ENCODE peak calls at places on chromosome 2, in five cellular contexts. M is IMR-90, Y is ovary, F is A549, X is prostate gland. C is an unnamed sample.

GRCh38 chr2:240831594-240832204 is 11.7 kb upstream of the KIF1A start:
- DNase-seq in X (no peak), F (no peak), Y (no peak), M (no peak), C (no peak)

GRCh38 chr2:7911196-7911595 is 770.7 kb upstream of the ID2 start:
- DNase-seq in Y (no peak), F (no peak), M (no peak), X (no peak), C (no peak)

GRCh38 chr2:1929001-1929400 is 184.7 kb upstream of the PXDN start:
- DNase-seq in X (no peak), Y (no peak), F (no peak), M (no peak), C (no peak)

GRCh38 chr2:142863485-142863921 is 14.0 kb upstream of the KYNU start:
- DNase-seq in M (peak; percentile 94), X (no peak), Y (no peak), F (no peak), C (no peak)

GRCh38 chr2:189412330-189412953 is 28.8 kb upstream of the WDR75 start:
- DNase-seq in M (peak; percentile 74), F (peak; percentile 12), Y (peak; percentile 59), X (no peak), C (peak; percentile 55)

GRCh38 chr2:240726876-240727275 is 35.2 kb downstream of the AQP12A start:
- DNase-seq in M (no peak), Y (no peak), F (no peak), X (no peak), C (no peak)

GRCh38 chr2:192741889-192742288 is 547.2 kb upstream of the TMEFF2 start:
- DNase-seq in X (no peak), Y (no peak), M (no peak), F (no peak), C (no peak)

GRCh38 chr2:224849264-224849663 is 133.1 kb upstream of the CCDC195 start:
- DNase-seq in X (no peak), Y (no peak), M (no peak), F (no peak), C (peak; percentile 4)

GRCh38 chr2:145460151-145460550 is 940.2 kb upstream of the ZEB2 start:
- DNase-seq in F (no peak), X (no peak), M (peak; percentile 7), Y (no peak), C (no peak)

GRCh38 chr2:83081835-83082522 is 1377.1 kb downstream of the SUCLG1 start:
- DNase-seq in F (no peak), X (no peak), M (peak; percentile 65), Y (no peak), C (no peak)

GRCh38 chr2:195667974-195668373 is 10.9 kb downstream of the SLC39A10 start:
- DNase-seq in F (no peak), Y (no peak), M (no peak), X (no peak), C (no peak)

DNA sequence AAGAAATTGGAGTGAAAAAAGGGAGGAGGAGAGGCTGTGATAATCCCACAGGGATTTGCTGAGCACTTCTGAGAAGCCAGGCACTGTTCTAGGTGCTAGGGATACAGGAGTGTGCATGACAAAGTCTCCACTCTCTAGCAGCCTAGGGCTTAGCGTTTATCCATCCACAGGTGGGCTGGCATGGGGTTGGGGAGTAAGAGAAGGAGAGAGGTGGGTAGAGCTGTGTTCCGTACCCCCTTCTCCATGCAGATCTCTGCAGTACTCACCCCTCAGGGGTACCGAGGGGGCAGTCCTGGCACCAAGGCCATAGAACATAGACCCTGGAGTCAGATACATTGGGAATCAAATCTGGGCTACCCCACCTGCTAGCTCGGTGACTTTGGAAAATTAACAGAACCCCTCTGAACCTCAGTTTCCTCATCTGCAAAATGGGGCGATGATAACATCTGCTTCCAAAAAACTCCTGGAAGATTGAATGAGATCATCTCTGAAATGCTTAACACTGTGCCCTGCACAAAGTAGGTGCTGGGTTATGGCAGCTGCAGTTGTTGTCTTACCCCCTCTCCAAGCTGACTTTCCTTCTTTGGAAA is 18.6 kb downstream of the FOSL2 start:
- DNase-seq in F (no peak), Y (no peak), X (no peak), M (no peak), C (no peak)
- TF ChIP-seq POLR2A in F (no peak), Y (no peak), X (no peak), M (no peak), C (no peak)

DNA sequence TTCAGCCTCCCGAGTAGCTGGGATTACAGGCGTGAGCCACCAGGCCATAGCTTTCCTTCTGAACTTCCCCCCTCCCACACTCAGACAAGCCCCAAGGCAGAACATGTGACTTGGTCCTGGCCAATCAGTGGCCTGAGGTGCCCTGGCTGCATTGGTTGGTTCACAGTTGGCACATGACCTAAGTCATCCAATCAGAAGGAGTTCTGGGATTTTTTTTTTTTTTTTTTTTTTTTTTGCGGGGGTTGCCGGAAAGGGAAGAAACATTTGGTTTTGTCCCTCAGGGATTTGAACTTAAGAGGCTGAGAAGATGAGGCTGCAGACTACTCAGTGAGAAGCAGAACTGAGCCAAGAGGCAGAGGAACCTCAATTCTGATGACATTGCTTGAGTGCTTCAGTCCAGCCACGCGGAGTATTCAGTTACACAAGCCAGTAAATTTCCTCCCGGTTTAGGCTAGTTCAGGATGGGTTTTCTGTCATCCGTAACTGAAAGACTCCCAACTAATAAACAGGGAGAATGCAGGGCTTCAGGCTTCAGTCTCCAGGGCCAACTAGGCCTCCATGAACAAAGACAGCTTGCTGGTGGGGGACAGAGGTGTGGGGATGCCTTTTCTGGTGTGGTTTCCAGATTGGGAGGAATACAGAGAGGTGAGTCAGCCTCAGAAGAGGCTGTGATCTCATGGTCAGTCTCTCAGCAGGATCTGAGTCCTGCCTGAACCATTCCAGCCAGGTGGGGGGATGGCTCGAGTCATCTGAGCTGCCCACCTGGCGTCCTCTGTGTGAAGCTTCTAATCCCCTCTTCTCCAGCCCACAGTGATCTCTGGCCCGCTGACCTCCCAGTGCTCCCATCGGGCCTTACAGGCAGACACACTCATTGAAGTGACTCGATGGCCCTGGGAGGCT is 9.2 kb downstream of the PTMA start:
- DNase-seq in Y (no peak), F (peak; percentile 58), X (no peak), M (peak; percentile 76), C (peak; percentile 42)
- TF ChIP-seq POLR2A in Y (no peak), F (no peak), X (no peak), M (no peak), C (no peak)

DNA sequence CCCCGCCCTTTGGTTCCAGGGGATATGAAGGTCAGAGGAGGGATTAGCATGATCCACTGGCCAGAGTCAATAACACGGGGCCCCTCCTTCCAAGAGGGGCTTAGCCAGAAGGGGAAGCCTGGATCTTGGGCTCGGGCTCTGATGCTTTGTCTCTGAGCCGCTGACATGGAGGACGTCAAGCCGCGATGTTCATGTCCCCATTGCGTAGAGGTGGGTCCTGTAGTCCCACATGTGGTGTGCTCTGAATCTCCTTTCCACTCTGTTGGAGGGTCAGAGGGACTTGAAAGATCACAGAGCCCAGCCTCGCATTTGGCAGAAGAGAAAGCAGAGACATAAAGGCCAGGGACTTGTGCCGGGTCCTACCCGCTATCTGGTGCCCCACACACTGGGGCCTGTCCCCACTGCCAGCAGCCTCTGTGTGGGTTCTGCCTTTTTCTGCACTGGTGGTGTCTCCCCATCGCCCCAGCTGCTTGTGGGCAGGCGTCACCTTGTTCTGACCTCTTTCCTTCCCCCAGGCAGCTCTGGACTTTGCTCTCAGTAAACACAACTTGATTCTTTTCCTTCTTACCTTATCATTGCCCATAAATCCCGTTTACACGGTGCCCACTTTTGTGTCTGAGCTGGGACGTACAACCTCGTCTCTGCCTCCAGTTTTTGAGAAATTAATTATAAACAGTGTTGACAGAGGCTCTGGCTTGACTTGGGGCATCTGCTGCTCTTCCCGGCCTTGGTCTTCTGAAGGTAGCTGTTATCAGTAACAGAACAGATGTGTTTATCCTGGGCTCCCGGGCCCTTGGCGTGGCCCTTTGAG is 48.8 kb downstream of the SH3BP4 start:
- DNase-seq in Y (no peak), F (no peak), X (no peak), M (no peak), C (peak; percentile 68)
- TF ChIP-seq POLR2A in Y (no peak), F (no peak), X (no peak), M (no peak), C (no peak)

GRCh38 chr2:190881480-190882326 is 1.1 kb downstream of the GLS start:
- DNase-seq in F (no peak), Y (peak; percentile 61), X (peak; percentile 40), M (peak; percentile 87), C (peak; percentile 83)
- TF ChIP-seq POLR2A in F (peak; percentile 18), Y (no peak), X (no peak), M (peak; percentile 50), C (peak; percentile 50)

GRCh38 chr2:233059797-233060499 is at the start of gene INPP5D:
- DNase-seq in Y (no peak), F (no peak), M (no peak), X (no peak), C (peak; percentile 76)

GRCh38 chr2:233062447-233062842 is 2.3 kb downstream of the INPP5D start:
- DNase-seq in M (no peak), X (no peak), Y (no peak), F (no peak), C (peak; percentile 58)

GRCh38 chr2:233061591-233062446 is 1.7 kb downstream of the INPP5D start:
- DNase-seq in F (no peak), Y (no peak), X (no peak), M (peak; percentile 16), C (peak; percentile 74)

GRCh38 chr2:233060500-233061006 is 411 bp downstream of the INPP5D start:
- DNase-seq in Y (no peak), X (no peak), F (no peak), M (no peak), C (no peak)

GRCh38 chr2:233061007-233061590 is 957 bp downstream of the INPP5D start:
- DNase-seq in Y (no peak), X (no peak), M (no peak), F (no peak), C (peak; percentile 50)
- TF ChIP-seq POLR2A in Y (no peak), X (no peak), M (no peak), F (no peak), C (no peak)

GRCh38 chr2:151261240-151261976 is at the start of gene RBM43:
- DNase-seq in F (peak; percentile 85), M (peak; percentile 91), Y (peak; percentile 92), X (peak; percentile 65), C (peak; percentile 91)
- TF ChIP-seq POLR2A in F (peak; percentile 59), M (peak; percentile 6), Y (peak; percentile 44), X (peak; percentile 36), C (peak; percentile 78)

GRCh38 chr2:3864943-3865664 is 161.7 kb downstream of the DCDC2C start:
- DNase-seq in Y (no peak), M (no peak), X (no peak), F (no peak), C (no peak)
- TF ChIP-seq POLR2A in Y (no peak), M (no peak), X (no peak), F (no peak), C (no peak)

DNA sequence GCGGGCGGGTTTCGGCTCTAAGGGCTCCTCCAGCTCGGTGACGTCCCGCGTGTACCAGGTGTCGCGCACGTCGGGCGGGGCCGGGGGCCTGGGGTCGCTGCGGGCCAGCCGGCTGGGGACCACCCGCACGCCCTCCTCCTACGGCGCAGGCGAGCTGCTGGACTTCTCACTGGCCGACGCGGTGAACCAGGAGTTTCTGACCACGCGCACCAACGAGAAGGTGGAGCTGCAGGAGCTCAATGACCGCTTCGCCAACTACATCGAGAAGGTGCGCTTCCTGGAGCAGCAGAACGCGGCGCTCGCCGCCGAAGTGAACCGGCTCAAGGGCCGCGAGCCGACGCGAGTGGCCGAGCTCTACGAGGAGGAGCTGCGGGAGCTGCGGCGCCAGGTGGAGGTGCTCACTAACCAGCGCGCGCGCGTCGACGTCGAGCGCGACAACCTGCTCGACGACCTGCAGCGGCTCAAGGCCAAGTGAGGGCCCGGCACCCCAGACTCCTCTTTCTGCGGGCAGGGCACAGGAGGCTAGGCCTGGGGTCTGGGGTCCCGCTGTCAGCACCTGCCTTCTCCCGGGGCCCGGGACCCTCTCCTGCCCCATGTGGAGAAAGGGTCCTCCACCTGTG is 503 bp downstream of the DES start:
- DNase-seq in M (no peak), X (no peak), F (no peak), Y (no peak), C (no peak)
- TF ChIP-seq POLR2A in M (no peak), X (no peak), F (no peak), Y (no peak), C (no peak)

C was measured in erythroblast.